ENCODE peak calls at places on chromosomes 4 and X, in six cellular contexts. S is H1, H is breast epithelium, U is SK-N-SH, F is SK-N-MC, N is transverse colon. W is an unnamed sample.

GRCh38 chrX:24515447-24515846 is 50.4 kb downstream of the PDK3 start:
- DNase-seq in F (peak; percentile 10), U (no peak), N (no peak), H (no peak), S (no peak), W (no peak)

GRCh38 chr4:4697584-4697983 is 155.7 kb upstream of the STX18 start:
- DNase-seq in N (no peak), F (no peak), U (no peak), S (no peak), H (no peak), W (no peak)

GRCh38 chrX:107711521-107712041 is 64.0 kb downstream of the TSC22D3 start:
- DNase-seq in S (no peak), F (no peak), H (no peak), U (no peak), N (no peak), W (no peak)

GRCh38 chrX:154435171-154435733 is 1.7 kb upstream of the GDI1 start:
- DNase-seq in N (no peak), H (no peak), F (no peak), U (no peak), S (no peak), W (no peak)

GRCh38 chrX:121869876-121870477 is 822.6 kb downstream of the GLUD2 start:
- DNase-seq in S (no peak), N (no peak), F (no peak), U (no peak), H (no peak), W (no peak)

GRCh38 chr4:188839704-188840103 is 700.5 kb downstream of the TRIML1 start:
- DNase-seq in H (no peak), S (no peak), U (no peak), N (no peak), F (no peak), W (no peak)

GRCh38 chr4:37522996-37523395 is 163.2 kb downstream of the RELL1 start:
- DNase-seq in F (no peak), S (no peak), N (no peak), H (no peak), U (no peak), W (no peak)

GRCh38 chr4:120293341-120293740 is 226.7 kb upstream of the MAD2L1 start:
- DNase-seq in F (no peak), N (no peak), H (no peak), S (no peak), U (no peak), W (no peak)

GRCh38 chr4:56995525-56995924 is 16.8 kb downstream of the POLR2B start:
- DNase-seq in H (peak; percentile 33), N (peak; percentile 53), U (no peak), F (no peak), S (no peak), W (no peak)

DNA sequence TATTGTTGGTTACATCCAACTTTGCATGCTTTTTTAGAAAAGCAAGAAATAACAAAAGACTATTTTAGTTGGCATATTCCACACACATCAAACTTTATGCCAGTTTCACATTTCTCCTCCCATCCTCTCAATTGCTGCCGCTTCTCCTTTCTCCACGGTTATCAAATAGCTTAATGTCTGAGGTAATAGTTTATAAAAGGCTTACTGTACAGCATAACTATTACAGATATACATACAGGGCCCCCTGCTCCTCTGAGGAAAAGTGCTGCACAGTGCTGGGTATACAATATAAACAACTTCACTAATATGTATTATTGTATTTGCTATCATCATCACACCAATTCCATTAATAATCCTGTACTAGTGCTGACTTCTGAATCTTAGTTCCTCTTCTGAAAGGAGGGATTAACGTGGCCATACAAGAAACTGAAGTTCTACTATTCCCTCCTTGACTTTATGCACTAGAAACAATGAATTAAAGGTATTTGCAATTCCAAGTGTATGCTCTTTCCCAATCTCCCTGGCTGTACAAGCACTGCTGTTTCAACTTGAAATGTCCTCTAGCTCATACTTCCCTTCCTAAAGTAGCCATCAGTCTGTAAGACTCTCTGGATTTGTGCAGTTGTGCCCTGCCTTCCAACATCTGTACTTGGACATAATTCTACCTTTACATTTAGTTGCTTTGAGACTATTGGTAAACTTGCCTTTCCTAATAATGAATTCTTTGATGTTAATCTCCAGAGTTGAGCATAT is 2.5 kb downstream of the CCNI start:
- DNase-seq in N (no peak), S (no peak), H (no peak), F (no peak), U (no peak), W (no peak)
- TF ChIP-seq POLR2AphosphoS5 in N (no peak), S (no peak), H (no peak), F (no peak), U (no peak), W (no peak)

DNA sequence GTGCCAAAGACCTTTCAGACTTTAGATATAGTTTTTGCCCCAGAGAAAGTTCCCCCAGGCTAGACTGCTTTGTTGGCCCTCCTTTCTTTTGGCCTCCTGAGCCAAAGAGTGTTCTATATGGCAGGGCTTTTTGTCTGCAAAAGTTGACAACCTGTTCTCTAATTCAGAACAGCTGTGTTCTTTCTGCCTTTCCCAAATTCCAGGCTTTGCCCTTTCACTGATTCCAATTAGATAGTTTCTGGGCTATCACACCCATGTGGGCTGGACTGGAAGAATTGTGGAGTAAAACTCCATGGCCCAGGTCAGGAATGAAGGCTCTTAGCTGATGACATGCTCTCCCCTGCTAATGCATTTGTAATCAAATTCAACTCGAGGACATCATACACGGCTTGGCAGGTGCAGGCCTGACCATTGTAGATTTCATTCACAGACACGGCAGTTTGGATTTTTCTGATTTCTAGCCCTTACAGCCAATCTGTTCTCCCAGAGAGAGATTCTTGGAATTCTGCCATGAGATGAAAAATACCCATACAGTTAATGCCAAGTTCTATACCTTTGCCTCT is 19.4 kb downstream of the BMP3 start:
- DNase-seq in S (no peak), U (no peak), H (no peak), F (no peak), N (no peak), W (no peak)
- TF ChIP-seq POLR2AphosphoS5 in S (no peak), U (no peak), H (no peak), F (no peak), N (no peak), W (no peak)

GRCh38 chrX:47704736-47705135 is 45.8 kb upstream of the UXT start:
- DNase-seq in U (no peak), H (no peak), N (no peak), S (no peak), F (no peak), W (no peak)

GRCh38 chrX:47706575-47706974 is 47.6 kb upstream of the UXT start:
- DNase-seq in F (no peak), H (no peak), N (no peak), U (no peak), S (no peak), W (no peak)

DNA sequence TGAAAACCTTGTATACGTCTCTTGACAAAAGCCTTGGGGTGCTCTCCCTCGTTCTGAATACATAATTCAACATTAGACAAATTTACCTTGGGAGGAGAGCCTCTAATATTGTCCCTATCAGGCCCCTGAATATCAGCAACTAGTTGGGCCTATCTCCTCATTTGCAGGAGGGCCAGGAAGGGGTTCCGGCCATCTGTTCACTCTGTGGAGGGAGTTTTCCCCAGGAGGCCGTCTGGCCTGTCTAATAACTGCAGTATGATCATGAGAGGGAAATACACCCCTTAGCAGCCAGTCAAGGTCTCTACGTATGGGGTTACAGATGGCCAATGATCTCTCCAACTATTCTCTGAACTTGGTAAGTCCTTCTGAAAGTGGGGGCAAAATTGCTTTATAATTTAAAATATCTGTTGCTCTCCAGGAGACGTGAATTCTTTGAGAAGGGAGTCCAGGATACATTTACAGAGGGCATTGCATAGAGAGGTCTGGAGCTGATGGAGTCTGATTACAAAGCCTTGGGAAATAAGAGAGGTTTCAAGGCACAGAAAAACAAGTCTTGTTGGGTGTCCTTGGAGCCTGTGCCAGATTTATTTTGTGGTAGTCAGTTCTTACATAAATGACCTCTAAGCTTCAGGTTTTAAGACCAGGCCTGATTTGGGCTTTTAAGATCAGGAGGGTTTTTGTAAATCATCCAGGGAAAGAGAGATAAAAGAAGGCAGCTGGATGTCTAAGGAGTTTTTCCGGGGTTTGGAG is 48.2 kb upstream of the UXT start:
- DNase-seq in S (no peak), U (no peak), F (no peak), H (no peak), N (no peak), W (no peak)
- TF ChIP-seq POLR2AphosphoS5 in S (no peak), U (no peak), F (no peak), H (no peak), N (no peak), W (no peak)

GRCh38 chrX:49183701-49184281 is 2.4 kb downstream of the PRICKLE3 start:
- DNase-seq in F (no peak), H (no peak), N (no peak), S (no peak), U (no peak), W (no peak)
- TF ChIP-seq POLR2AphosphoS5 in F (no peak), H (no peak), N (no peak), S (no peak), U (no peak), W (no peak)

GRCh38 chr4:153249199-153250154 is 45.2 kb downstream of the TRIM2 start:
- DNase-seq in U (peak; percentile 94), N (peak; percentile 87), H (peak; percentile 55), F (no peak), S (peak; percentile 58), W (peak; percentile 90)
- TF ChIP-seq POLR2AphosphoS5 in U (no peak), N (no peak), H (no peak), F (peak; percentile 67), S (peak; percentile 23), W (no peak)

GRCh38 chrX:13001097-13001496 is 26.2 kb downstream of the TMSB4X start:
- DNase-seq in F (no peak), S (no peak), U (no peak), N (no peak), H (no peak), W (no peak)

GRCh38 chrX:12999422-12999821 is 24.5 kb downstream of the TMSB4X start:
- DNase-seq in F (no peak), N (no peak), S (no peak), U (no peak), H (no peak), W (no peak)

GRCh38 chrX:13001961-13002671 is 27.2 kb downstream of the TMSB4X start:
- DNase-seq in H (no peak), F (no peak), N (no peak), S (no peak), U (no peak), W (no peak)

GRCh38 chrX:12997898-12998687 is 23.2 kb downstream of the TMSB4X start:
- DNase-seq in H (no peak), N (no peak), U (no peak), F (no peak), S (no peak), W (no peak)

DNA sequence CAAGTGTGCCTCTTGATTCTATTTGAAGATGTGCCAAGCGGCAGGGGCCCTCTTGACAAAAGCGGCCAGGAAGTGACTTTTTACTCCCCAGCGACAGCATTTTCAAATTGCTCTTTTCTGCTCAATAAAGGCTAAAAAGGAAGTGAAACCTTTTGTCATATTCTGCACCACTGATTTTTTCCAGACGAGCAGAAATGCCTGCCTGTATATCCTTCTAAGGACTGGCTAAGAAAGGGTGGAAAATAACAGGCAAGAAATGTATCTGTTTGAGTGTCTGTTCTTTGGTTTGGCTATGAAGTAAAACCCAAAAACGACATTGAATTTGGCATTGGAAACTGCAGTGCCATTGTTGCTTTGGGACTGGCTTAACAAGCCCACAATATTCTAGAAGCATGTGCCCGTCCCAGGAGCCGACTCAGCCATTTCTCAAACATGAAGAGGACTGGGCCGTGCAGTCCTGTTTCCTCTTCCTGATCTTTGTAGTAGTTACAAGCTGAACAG is 25.5 kb downstream of the TMSB4X start:
- DNase-seq in H (no peak), S (no peak), F (no peak), N (no peak), U (no peak), W (no peak)
- TF ChIP-seq POLR2AphosphoS5 in H (no peak), S (no peak), F (no peak), N (no peak), U (no peak), W (no peak)